ENCODE peak calls at places on chromosomes 2 and 18, in eight cellular contexts. W is globus pallidus; N is stimulated activated CD8-positive, alpha-beta memory T cell treated with anti-CD3 and anti-CD28 coated beads, Interleukin-15, amount 100 ng/mL, for 24 hours; D is GM03348; B is neural crest cell; C is EL; L is foreskin fibroblast; H is substantia nigra. I is an unnamed sample.

GRCh38 chr2:10990561-10991111 is 78.9 kb downstream of the KCNF1 start:
- DNase-seq in W (no peak), N (no peak), D (no peak), B (no peak), C (no peak), L (no peak), H (no peak), I (no peak)

GRCh38 chr2:136129601-136130000 is 11.7 kb upstream of the CXCR4 start:
- DNase-seq in W (no peak), N (no peak), D (no peak), B (no peak), C (no peak), L (no peak), H (no peak), I (no peak)

GRCh38 chr18:24114924-24115549 is 23.8 kb upstream of the CABYR start:
- DNase-seq in W (no peak), N (no peak), D (no peak), B (no peak), C (no peak), L (no peak), H (no peak), I (no peak)

GRCh38 chr18:79421275-79421857 is 25.6 kb downstream of the NFATC1 start:
- DNase-seq in W (no peak), N (no peak), D (no peak), B (no peak), C (no peak), L (no peak), H (no peak), I (no peak)

GRCh38 chr18:25832008-25832604 is 258.3 kb downstream of the SS18 start:
- DNase-seq in W (peak; percentile 54), N (no peak), D (peak; percentile 82), B (peak; percentile 65), C (peak; percentile 74), L (peak; percentile 88), H (peak; percentile 33), I (peak; percentile 30)

GRCh38 chr2:203583696-203584095 is 48.6 kb upstream of the RAPH1 start:
- DNase-seq in W (no peak), N (no peak), D (peak; percentile 64), B (no peak), C (peak; percentile 77), L (peak; percentile 78), H (no peak), I (no peak)

GRCh38 chr2:5914831-5915611 is 222.8 kb downstream of the SOX11 start:
- DNase-seq in W (no peak), N (no peak), D (no peak), B (no peak), C (no peak), L (no peak), H (no peak), I (peak; percentile 64)

GRCh38 chr2:83615491-83615890 is 843.6 kb downstream of the SUCLG1 start:
- DNase-seq in W (no peak), N (no peak), D (no peak), B (no peak), C (no peak), L (no peak), H (no peak), I (no peak)

GRCh38 chr2:85681354-85681728 is 12.8 kb upstream of the GNLY start:
- DNase-seq in W (no peak), N (no peak), D (peak; percentile 4), B (no peak), C (no peak), L (no peak), H (no peak), I (no peak)

GRCh38 chr2:222864296-222864695 is 3.5 kb downstream of the ACSL3 start:
- DNase-seq in W (no peak), N (no peak), D (peak; percentile 68), B (no peak), C (peak; percentile 90), L (peak; percentile 93), H (no peak), I (no peak)

GRCh38 chr2:29290293-29291052 is 175.3 kb downstream of the CLIP4 start:
- DNase-seq in W (no peak), N (no peak), D (no peak), B (no peak), C (no peak), L (no peak), H (no peak), I (no peak)

GRCh38 chr2:233519787-233520611 is 46.6 kb downstream of the USP40 start:
- DNase-seq in W (no peak), N (no peak), D (no peak), B (no peak), C (no peak), L (no peak), H (no peak), I (no peak)

GRCh38 chr2:236616031-236616430 is 46.4 kb downstream of the ACKR3 start:
- DNase-seq in W (no peak), N (no peak), D (no peak), B (no peak), C (no peak), L (no peak), H (no peak), I (no peak)

I was measured in stromal cell of bone marrow.